ENCODE peak calls at places on chromosome 20, in four cellular contexts. One of them, this sample, is unnamed.

GRCh38 chr20:47927385-47927851 is 142.1 kb upstream of the SULF2 start:
- DNase-seq in heart right ventricle: no peak
- DNase-seq in SJSA1: no peak
- DNase-seq in cardiac muscle cell: no peak
- DNase-seq in this sample: no peak

GRCh38 chr20:59055302-59055701 is 12.7 kb upstream of the PRELID3B start:
- DNase-seq in SJSA1: no peak
- DNase-seq in cardiac muscle cell: peak
- DNase-seq in heart right ventricle: peak
- DNase-seq in this sample: no peak

GRCh38 chr20:62636446-62636845 is 5.9 kb upstream of the SLCO4A1 start:
- DNase-seq in heart right ventricle: no peak
- DNase-seq in SJSA1: no peak
- DNase-seq in cardiac muscle cell: no peak
- DNase-seq in this sample: no peak

GRCh38 chr20:50372770-50373088 is 137.5 kb upstream of the PTPN1 start:
- DNase-seq in heart right ventricle: no peak
- DNase-seq in SJSA1: no peak
- DNase-seq in cardiac muscle cell: no peak
- DNase-seq in this sample: no peak

GRCh38 chr20:38426006-38426405 is 9.1 kb downstream of the SNHG17 start:
- DNase-seq in heart right ventricle: no peak
- DNase-seq in cardiac muscle cell: peak
- DNase-seq in SJSA1: peak
- DNase-seq in this sample: no peak

GRCh38 chr20:35463455-35464300 is 8.3 kb downstream of the CEP250 start:
- DNase-seq in cardiac muscle cell: peak
- DNase-seq in SJSA1: peak
- DNase-seq in heart right ventricle: peak
- DNase-seq in this sample: no peak

GRCh38 chr20:58308680-58309527 is 611 bp upstream of the RAB22A start:
- DNase-seq in cardiac muscle cell: peak
- DNase-seq in heart right ventricle: peak
- DNase-seq in SJSA1: no peak
- DNase-seq in this sample: peak

GRCh38 chr20:40863337-40863919 is 165.2 kb upstream of the TOP1 start:
- DNase-seq in SJSA1: no peak
- DNase-seq in heart right ventricle: no peak
- DNase-seq in cardiac muscle cell: no peak
- DNase-seq in this sample: no peak

GRCh38 chr20:62136283-62137091 is 6.7 kb downstream of the PSMA7 start:
- DNase-seq in SJSA1: no peak
- DNase-seq in cardiac muscle cell: peak
- DNase-seq in heart right ventricle: peak
- DNase-seq in this sample: no peak

GRCh38 chr20:62639765-62640164 is 2.5 kb upstream of the SLCO4A1 start:
- DNase-seq in SJSA1: no peak
- DNase-seq in heart right ventricle: no peak
- DNase-seq in cardiac muscle cell: no peak
- DNase-seq in this sample: no peak

GRCh38 chr20:38127920-38128528 is 37.0 kb downstream of the TGM2 start:
- DNase-seq in SJSA1: no peak
- DNase-seq in heart right ventricle: no peak
- DNase-seq in cardiac muscle cell: no peak
- DNase-seq in this sample: no peak

GRCh38 chr20:64232794-64233193 is 22.8 kb upstream of the PCMTD2 start:
- DNase-seq in heart right ventricle: peak
- DNase-seq in cardiac muscle cell: no peak
- DNase-seq in SJSA1: no peak
- DNase-seq in this sample: no peak

GRCh38 chr20:37687478-37687805 is 6.4 kb upstream of the CTNNBL1 start:
- DNase-seq in SJSA1: no peak
- DNase-seq in cardiac muscle cell: no peak
- DNase-seq in heart right ventricle: no peak
- DNase-seq in this sample: no peak

GRCh38 chr20:33419140-33419974 is 18.0 kb upstream of the CDK5RAP1 start:
- DNase-seq in cardiac muscle cell: peak
- DNase-seq in heart right ventricle: peak
- DNase-seq in SJSA1: no peak
- DNase-seq in this sample: no peak

GRCh38 chr20:20267685-20268429 is 100.0 kb upstream of the INSM1 start:
- DNase-seq in cardiac muscle cell: no peak
- DNase-seq in SJSA1: no peak
- DNase-seq in heart right ventricle: no peak
- DNase-seq in this sample: no peak

GRCh38 chr20:3819413-3820047 is 817 bp upstream of the AP5S1 start:
- DNase-seq in cardiac muscle cell: no peak
- DNase-seq in heart right ventricle: peak
- DNase-seq in SJSA1: no peak
- DNase-seq in this sample: no peak

GRCh38 chr20:37344506-37345338 is 1.2 kb upstream of the SRC start:
- DNase-seq in cardiac muscle cell: no peak
- DNase-seq in heart right ventricle: no peak
- DNase-seq in SJSA1: no peak
- DNase-seq in this sample: no peak

GRCh38 chr20:45872626-45873025 is 8.4 kb upstream of the ZSWIM1 start:
- DNase-seq in SJSA1: no peak
- DNase-seq in heart right ventricle: no peak
- DNase-seq in cardiac muscle cell: no peak
- DNase-seq in this sample: no peak

GRCh38 chr20:17641993-17642392 is 40.0 kb downstream of the RRBP1 start:
- DNase-seq in SJSA1: no peak
- DNase-seq in heart right ventricle: no peak
- DNase-seq in cardiac muscle cell: no peak
- DNase-seq in this sample: no peak

GRCh38 chr20:51096571-51097267 is 73.8 kb upstream of the KCNG1 start:
- DNase-seq in heart right ventricle: no peak
- DNase-seq in SJSA1: no peak
- DNase-seq in cardiac muscle cell: no peak
- DNase-seq in this sample: no peak

GRCh38 chr20:10619427-10619826 is 54.4 kb downstream of the JAG1 start:
- DNase-seq in heart right ventricle: no peak
- DNase-seq in SJSA1: peak
- DNase-seq in cardiac muscle cell: peak
- DNase-seq in this sample: no peak

GRCh38 chr20:25299801-25300200 is 51.9 kb downstream of the PYGB start:
- DNase-seq in heart right ventricle: no peak
- DNase-seq in SJSA1: no peak
- DNase-seq in cardiac muscle cell: no peak
- DNase-seq in this sample: no peak

GRCh38 chr20:25301357-25301920 is 53.6 kb downstream of the PYGB start:
- DNase-seq in SJSA1: no peak
- DNase-seq in heart right ventricle: no peak
- DNase-seq in cardiac muscle cell: no peak
- DNase-seq in this sample: no peak

GRCh38 chr20:25303292-25304024 is 55.6 kb downstream of the PYGB start:
- DNase-seq in heart right ventricle: no peak
- DNase-seq in SJSA1: no peak
- DNase-seq in cardiac muscle cell: no peak
- DNase-seq in this sample: no peak

GRCh38 chr20:25302596-25302995 is 54.7 kb downstream of the PYGB start:
- DNase-seq in heart right ventricle: no peak
- DNase-seq in cardiac muscle cell: no peak
- DNase-seq in SJSA1: no peak
- DNase-seq in this sample: no peak

DNA sequence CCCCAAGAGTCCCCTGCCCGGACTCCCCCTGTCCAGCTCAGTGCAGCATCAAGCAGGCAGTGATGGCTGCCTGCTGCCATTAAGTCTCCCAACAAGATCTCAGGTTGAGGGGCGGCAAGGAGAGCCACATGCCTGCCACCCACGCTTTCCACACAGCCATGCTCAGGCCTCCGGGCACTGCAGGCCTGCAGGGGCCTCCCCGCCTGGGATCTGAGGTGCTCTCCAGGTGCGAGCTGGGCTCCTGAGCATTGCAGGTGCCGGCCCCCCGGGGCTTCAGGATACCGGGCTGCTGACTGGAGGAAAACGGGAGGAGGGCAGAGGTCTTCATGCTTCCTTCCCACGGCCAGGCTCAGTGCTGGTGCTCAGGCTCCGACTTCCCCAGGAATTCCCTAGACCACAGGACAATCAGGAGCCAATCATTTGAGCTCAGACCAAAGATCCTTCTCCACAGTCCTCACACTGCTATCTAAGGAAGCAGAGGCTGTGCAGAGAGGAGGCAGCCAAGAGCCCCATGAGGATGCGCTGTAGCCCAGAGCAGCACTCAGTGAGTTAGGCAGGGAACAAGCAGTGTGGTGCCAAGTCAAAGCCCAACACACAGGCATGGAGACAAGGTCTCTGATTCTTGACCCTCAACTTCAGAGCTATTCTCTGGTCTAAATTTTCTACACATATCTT is 52.7 kb downstream of the PYGB start:
- DNase-seq in heart right ventricle: no peak
- DNase-seq in cardiac muscle cell: no peak
- DNase-seq in SJSA1: no peak
- DNase-seq in this sample: no peak
- H3K27ac ChIP-seq in heart right ventricle: no peak
- H3K27ac ChIP-seq in cardiac muscle cell: peak
- H3K27ac ChIP-seq in SJSA1: peak
- H3K27ac ChIP-seq in this sample: no peak

DNA sequence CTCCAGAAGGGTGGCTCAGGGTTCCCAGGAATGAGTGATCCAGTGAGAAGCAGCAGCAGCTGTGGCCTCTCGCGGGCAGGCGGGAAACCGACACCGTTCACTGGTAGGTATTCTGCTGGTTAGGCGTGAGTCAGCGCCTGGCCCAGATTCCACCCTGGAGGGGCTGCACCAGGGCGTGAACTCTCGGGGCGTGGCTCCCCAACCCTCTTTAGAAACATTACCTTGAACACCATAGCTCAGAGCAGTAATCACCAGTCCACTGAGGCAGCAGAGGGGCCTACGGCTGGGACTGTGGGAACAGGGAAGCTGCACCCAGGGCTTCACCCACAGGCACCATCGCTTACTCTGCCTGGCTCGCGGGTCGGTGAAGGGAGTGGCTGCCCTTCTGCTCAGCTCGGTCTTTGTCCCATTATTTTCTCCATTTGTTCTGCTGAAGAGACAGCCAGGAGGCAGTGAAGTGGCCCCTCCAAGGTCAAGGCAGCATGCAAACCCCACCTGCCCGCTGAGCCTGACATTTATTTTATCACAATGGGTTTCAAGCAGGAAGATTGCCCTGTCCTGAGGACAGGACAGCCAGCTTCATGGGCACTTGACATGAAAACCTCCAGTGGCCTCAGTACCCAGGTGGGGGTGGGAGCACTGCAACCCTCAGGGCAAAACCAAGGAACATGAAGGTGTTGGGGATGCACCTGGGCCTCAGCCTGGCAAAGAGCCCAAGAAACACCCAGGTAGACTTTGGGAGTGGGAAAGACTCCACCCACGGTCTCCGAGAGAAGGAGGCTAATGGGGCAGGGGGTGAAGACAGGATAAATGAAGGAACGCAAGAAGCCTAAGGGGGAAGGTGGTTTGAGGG is 51.0 kb upstream of the CD93 start:
- DNase-seq in cardiac muscle cell: no peak
- DNase-seq in heart right ventricle: no peak
- DNase-seq in SJSA1: no peak
- DNase-seq in this sample: no peak
- H3K27ac ChIP-seq in cardiac muscle cell: no peak
- H3K27ac ChIP-seq in heart right ventricle: no peak
- H3K27ac ChIP-seq in SJSA1: no peak
- H3K27ac ChIP-seq in this sample: no peak

GRCh38 chr20:839626-840025 is 6.1 kb downstream of the FAM110A start:
- DNase-seq in SJSA1: no peak
- DNase-seq in cardiac muscle cell: no peak
- DNase-seq in heart right ventricle: no peak
- DNase-seq in this sample: no peak
- H3K27ac ChIP-seq in SJSA1: no peak
- H3K27ac ChIP-seq in cardiac muscle cell: no peak
- H3K27ac ChIP-seq in heart right ventricle: no peak
- H3K27ac ChIP-seq in this sample: no peak

DNA sequence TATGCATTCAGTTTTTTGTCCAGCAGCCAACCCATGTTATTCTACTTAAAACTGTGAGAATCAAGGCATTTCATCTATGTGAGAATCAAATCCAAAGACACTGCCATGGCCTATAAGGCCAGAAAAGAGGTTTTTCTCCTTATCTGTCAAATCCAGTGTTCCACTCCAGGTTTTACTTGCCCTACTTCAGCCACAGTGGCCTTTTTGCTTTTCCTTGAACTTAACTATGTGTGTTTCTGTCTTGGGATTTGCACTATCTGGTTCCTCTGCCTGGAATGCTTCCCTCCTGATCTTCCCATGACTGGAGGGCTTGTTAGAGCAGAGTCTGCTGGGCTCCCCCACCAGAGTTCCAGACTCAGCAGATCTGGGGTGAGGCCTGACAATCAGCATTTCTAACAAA is 113.1 kb upstream of the DOK5 start:
- DNase-seq in SJSA1: no peak
- DNase-seq in heart right ventricle: no peak
- DNase-seq in cardiac muscle cell: no peak
- DNase-seq in this sample: no peak
- H3K27ac ChIP-seq in SJSA1: no peak
- H3K27ac ChIP-seq in heart right ventricle: no peak
- H3K27ac ChIP-seq in cardiac muscle cell: no peak
- H3K27ac ChIP-seq in this sample: no peak

DNA sequence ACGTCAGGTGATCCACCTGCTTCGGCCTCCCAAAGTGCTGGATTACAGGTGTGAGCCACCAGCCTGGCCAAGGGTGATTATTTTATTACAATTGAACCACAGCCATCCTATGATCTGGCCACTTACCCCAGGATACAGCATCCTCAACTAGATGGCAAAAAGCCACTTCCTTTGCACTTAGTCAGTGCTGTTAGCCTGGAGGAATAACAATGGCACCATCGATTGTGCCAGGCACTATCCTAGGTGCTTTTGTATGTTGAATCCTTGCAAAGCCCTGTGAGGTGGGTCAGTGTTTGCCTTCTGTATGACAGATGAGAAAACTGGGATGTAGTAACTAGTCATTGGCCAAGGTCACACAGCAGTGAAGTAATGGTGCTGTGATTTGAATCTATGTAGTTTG is 11.2 kb upstream of the TTPAL start:
- DNase-seq in cardiac muscle cell: no peak
- DNase-seq in SJSA1: no peak
- DNase-seq in heart right ventricle: no peak
- DNase-seq in this sample: no peak
- H3K27ac ChIP-seq in cardiac muscle cell: no peak
- H3K27ac ChIP-seq in SJSA1: no peak
- H3K27ac ChIP-seq in heart right ventricle: no peak
- H3K27ac ChIP-seq in this sample: no peak